ENCODE peak calls at places on chromosomes 7 and 10, in four cellular contexts. C is activated CD4-positive, alpha-beta T cell treated with anti-CD3 and anti-CD28 coated beads, Interleukin-2, amount 10 ng/mL, durations not matched to agents 7 days and 5 days; I is esophagus squamous epithelium; B is activated CD8-positive, alpha-beta T cell treated with anti-CD3 and anti-CD28 coated beads for 36 hours. H is an unnamed sample.

GRCh38 chr7:43385856-43386255 is 197.1 kb upstream of the STK17A start:
- DNase-seq in C (no peak), I (no peak), B (peak), H (no peak)

GRCh38 chr7:37047260-37047659 is 323.0 kb upstream of the AOAH start:
- DNase-seq in C (no peak), I (no peak), B (no peak), H (no peak)

GRCh38 chr10:86300399-86300925 is 66.1 kb downstream of the GRID1 start:
- DNase-seq in C (no peak), I (no peak), B (no peak), H (no peak)

GRCh38 chr7:39271386-39271785 is 293.7 kb downstream of the POU6F2 start:
- DNase-seq in C (no peak), I (no peak), B (no peak), H (no peak)

GRCh38 chr10:5549462-5550249 is 24.9 kb downstream of the CALML3 start:
- DNase-seq in C (no peak), I (no peak), B (no peak), H (no peak)

GRCh38 chr7:21939136-21939857 is 6.4 kb downstream of the CDCA7L start:
- DNase-seq in C (no peak), I (no peak), B (peak), H (peak)

GRCh38 chr7:159020987-159021386 is 123.7 kb downstream of the VIPR2 start:
- DNase-seq in C (no peak), I (no peak), B (peak), H (no peak)

GRCh38 chr7:128005117-128005516 is 26.1 kb downstream of the LRRC4 start:
- DNase-seq in C (no peak), I (no peak), B (no peak), H (no peak)

GRCh38 chr7:143013897-143014296 is 13.0 kb downstream of the OR9A2 start:
- DNase-seq in C (no peak), I (no peak), B (no peak), H (peak)